ENCODE peak calls at places on chromosomes 7 and 10, in eight cellular contexts. E, K, O, C, F, G, Z and U are unnamed samples.

GRCh38 chr7:115363916-115364315 is 442.0 kb downstream of the MDFIC start:
- DNase-seq in K (no peak), F (no peak), C (no peak), O (no peak), E (no peak), G (no peak), Z (peak), U (no peak)

GRCh38 chr10:16612148-16612742 is 90.6 kb upstream of the C1QL3 start:
- DNase-seq in Z (peak), F (no peak), G (no peak), K (peak), E (no peak), O (no peak), C (peak), U (no peak)

GRCh38 chr10:21803374-21803773 is 200.2 kb downstream of the DNAJC1 start:
- DNase-seq in G (no peak), C (no peak), K (no peak), O (no peak), F (no peak), E (no peak), Z (no peak), U (no peak)

GRCh38 chr7:24965831-24966708 is 13.9 kb downstream of the OSBPL3 start:
- DNase-seq in Z (no peak), F (peak), K (no peak), O (no peak), C (no peak), E (no peak), G (peak), U (peak)

GRCh38 chr10:19819419-19820033 is 3.3 kb downstream of the PLXDC2 start:
- DNase-seq in E (peak), Z (peak), O (no peak), K (no peak), G (peak), F (no peak), C (peak), U (no peak)

GRCh38 chr7:101243786-101244384 is 996 bp downstream of the FIS1 start:
- DNase-seq in E (no peak), O (no peak), G (peak), F (no peak), K (peak), Z (peak), C (no peak), U (peak)

GRCh38 chr10:97708976-97709745 is 4.4 kb upstream of the MARVELD1 start:
- DNase-seq in F (peak), E (no peak), O (peak), Z (peak), K (peak), G (peak), C (peak), U (peak)

GRCh38 chr10:15370741-15371701 is at the start of gene FAM171A1:
- DNase-seq in C (peak), F (peak), E (no peak), O (no peak), Z (peak), K (peak), G (peak), U (peak)

GRCh38 chr7:80288175-80289122 is 153.8 kb downstream of the GNAI1 start:
- DNase-seq in E (no peak), Z (peak), K (peak), C (no peak), G (no peak), F (no peak), O (no peak), U (no peak)

GRCh38 chr7:100897111-100897608 is 1.5 kb upstream of the ACHE start:
- DNase-seq in F (peak), Z (no peak), G (peak), O (no peak), K (peak), C (peak), E (no peak), U (peak)

GRCh38 chr7:293681-294439 is 3.9 kb downstream of the FOXL3 start:
- DNase-seq in Z (no peak), C (no peak), K (no peak), F (no peak), O (peak), E (no peak), G (no peak), U (peak)

GRCh38 chr7:99090811-99091582 is 52.9 kb downstream of the SMURF1 start:
- DNase-seq in E (no peak), C (no peak), G (peak), Z (peak), F (no peak), O (no peak), K (no peak), U (no peak)

GRCh38 chr7:50544992-50545391 is 20.2 kb downstream of the DDC start:
- DNase-seq in K (no peak), G (no peak), E (no peak), Z (no peak), C (no peak), O (no peak), F (no peak), U (no peak)

GRCh38 chr7:43593010-43593409 is 10.1 kb downstream of the STK17A start:
- DNase-seq in Z (no peak), F (no peak), G (no peak), O (no peak), K (no peak), E (no peak), C (no peak), U (no peak)

GRCh38 chr10:129919358-129919757 is 44.7 kb downstream of the EBF3 start:
- DNase-seq in Z (no peak), O (no peak), G (no peak), E (no peak), K (no peak), F (peak), C (no peak), U (no peak)

GRCh38 chr10:14510346-14510745 is 179.6 kb upstream of the FRMD4A start:
- DNase-seq in C (no peak), O (no peak), E (no peak), F (no peak), K (no peak), G (no peak), Z (no peak), U (peak)

GRCh38 chr7:51328351-51328801 is 11.8 kb upstream of the COBL start:
- DNase-seq in O (no peak), F (no peak), Z (no peak), G (peak), E (no peak), C (no peak), K (no peak), U (no peak)

GRCh38 chr10:26220901-26221300 is 4.3 kb downstream of the GAD2 start:
- DNase-seq in G (no peak), E (no peak), Z (no peak), K (no peak), C (no peak), F (no peak), O (no peak), U (no peak)

GRCh38 chr10:25867321-25867720 is 66.7 kb upstream of the MYO3A start:
- DNase-seq in F (no peak), Z (peak), E (no peak), O (no peak), C (no peak), K (no peak), G (no peak), U (no peak)

GRCh38 chr10:114525368-114525949 is 121.2 kb upstream of the AFAP1L2 start:
- DNase-seq in K (no peak), O (no peak), G (no peak), Z (peak), F (no peak), E (no peak), C (no peak), U (no peak)

GRCh38 chr10:13956826-13957225 is 370.1 kb downstream of the PRPF18 start:
- DNase-seq in O (no peak), G (peak), K (no peak), Z (peak), C (no peak), E (no peak), F (peak), U (no peak)

GRCh38 chr10:50432206-50432605 is 180.9 kb upstream of the ASAH2 start:
- DNase-seq in O (no peak), C (no peak), Z (no peak), E (no peak), G (no peak), F (no peak), K (no peak), U (no peak)

GRCh38 chr10:47035447-47036337 is 124.5 kb downstream of the PTPN20 start:
- DNase-seq in O (no peak), F (no peak), Z (no peak), C (no peak), E (no peak), G (no peak), K (peak), U (peak)

GRCh38 chr7:154640266-154640865 is 362.6 kb downstream of the PAXIP1 start:
- DNase-seq in Z (no peak), G (no peak), K (no peak), C (no peak), O (no peak), E (no peak), F (no peak), U (peak)

GRCh38 chr7:111827863-111828504 is 265.7 kb upstream of the IMMP2L start:
- DNase-seq in G (no peak), C (no peak), Z (peak), K (no peak), O (no peak), E (no peak), F (no peak), U (no peak)

GRCh38 chr7:3028071-3028766 is 15.4 kb downstream of the CARD11 start:
- DNase-seq in C (no peak), Z (peak), F (no peak), K (no peak), E (peak), G (peak), O (peak), U (no peak)

GRCh38 chr10:113524120-113524519 is 28.7 kb upstream of the HABP2 start:
- DNase-seq in Z (no peak), O (no peak), K (peak), G (no peak), C (no peak), E (no peak), F (no peak), U (peak)

GRCh38 chr7:138064856-138065357 is 11.4 kb upstream of the AKR1D1 start:
- DNase-seq in O (no peak), Z (peak), C (no peak), K (peak), G (no peak), F (no peak), E (no peak), U (peak)

GRCh38 chr10:112039823-112040222 is 143.7 kb downstream of the GPAM start:
- DNase-seq in E (no peak), F (no peak), O (no peak), Z (no peak), G (no peak), K (no peak), C (no peak), U (no peak)

GRCh38 chr10:122263971-122264370 is 7.1 kb upstream of the BTBD16 start:
- DNase-seq in Z (peak), F (no peak), E (no peak), G (no peak), C (no peak), K (no peak), O (no peak), U (no peak)

GRCh38 chr7:139426258-139427028 is 57.0 kb downstream of the KLRG2 start:
- DNase-seq in O (no peak), F (peak), G (no peak), K (no peak), E (no peak), C (no peak), Z (no peak), U (no peak)

GRCh38 chr10:43616697-43617370 is 10.6 kb downstream of the ZNF485 start:
- DNase-seq in O (no peak), E (no peak), C (no peak), K (no peak), G (no peak), Z (no peak), F (no peak), U (no peak)

GRCh38 chr10:95333997-95334792 is 43.4 kb upstream of the PDLIM1 start:
- DNase-seq in Z (peak), K (no peak), G (peak), E (no peak), O (peak), C (no peak), F (peak), U (no peak)

GRCh38 chr7:18347170-18347569 is 148.4 kb upstream of the HDAC9 start:
- DNase-seq in K (no peak), F (no peak), C (no peak), G (no peak), E (no peak), Z (peak), O (no peak), U (no peak)

GRCh38 chr10:34001087-34001580 is 666.7 kb upstream of the NRP1 start:
- DNase-seq in K (no peak), G (no peak), O (no peak), E (no peak), F (no peak), Z (no peak), C (no peak), U (no peak)

DNA sequence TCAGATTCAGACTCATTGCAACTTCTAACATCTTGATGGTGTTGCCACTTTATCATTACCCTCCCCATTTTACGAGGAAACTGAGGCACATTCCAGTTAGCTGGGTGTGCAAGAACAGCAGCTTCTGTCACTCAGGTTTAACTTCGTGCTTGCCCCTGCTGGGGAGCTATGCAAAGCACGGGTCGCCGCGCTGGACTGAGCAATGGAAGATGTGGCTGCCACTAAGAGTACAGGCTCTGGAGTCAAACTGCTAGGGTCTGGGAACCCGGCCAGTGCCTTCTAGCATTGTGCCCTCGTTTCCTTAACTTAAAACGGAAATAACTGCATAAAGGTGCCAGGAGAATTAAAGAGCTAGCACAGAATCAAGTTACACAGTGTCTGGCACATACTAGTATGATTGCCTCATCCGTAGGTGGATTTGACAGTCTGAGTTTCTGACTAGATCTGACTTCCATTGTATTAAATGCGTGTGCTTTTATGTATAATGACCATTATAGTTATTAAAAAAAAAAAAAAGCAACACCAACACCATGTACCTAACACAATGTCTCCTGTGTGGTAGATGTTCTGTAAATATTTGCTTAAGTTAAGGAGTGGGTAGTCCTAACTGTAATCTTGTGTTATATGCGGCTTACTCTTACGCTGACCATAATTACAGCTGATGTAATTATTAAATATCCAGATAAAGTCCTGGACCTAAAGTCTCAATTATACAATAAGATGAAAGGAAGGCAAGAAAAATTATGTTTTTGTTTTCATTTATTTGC is 842 bp downstream of the ZNF22 start:
- DNase-seq in F (peak), C (no peak), Z (peak), G (peak), K (no peak), O (no peak), E (peak), U (peak)
- TF ChIP-seq CTCF in F (peak), C (peak), Z (peak), G (peak), K (no peak), O (no peak), E (no peak), U (peak)

GRCh38 chr10:132446661-132447445 is 49.9 kb downstream of the PWWP2B start:
- DNase-seq in O (no peak), F (no peak), K (no peak), E (no peak), G (peak), Z (peak), C (no peak), U (peak)
- TF ChIP-seq CTCF in O (peak), F (peak), K (no peak), E (peak), G (peak), Z (peak), C (peak), U (peak)

GRCh38 chr7:5450549-5451327 is 27.1 kb upstream of the TNRC18 start:
- DNase-seq in F (peak), C (peak), O (no peak), Z (no peak), G (peak), K (peak), E (no peak), U (peak)
- TF ChIP-seq CTCF in F (peak), C (peak), O (peak), Z (peak), G (peak), K (peak), E (no peak), U (peak)

DNA sequence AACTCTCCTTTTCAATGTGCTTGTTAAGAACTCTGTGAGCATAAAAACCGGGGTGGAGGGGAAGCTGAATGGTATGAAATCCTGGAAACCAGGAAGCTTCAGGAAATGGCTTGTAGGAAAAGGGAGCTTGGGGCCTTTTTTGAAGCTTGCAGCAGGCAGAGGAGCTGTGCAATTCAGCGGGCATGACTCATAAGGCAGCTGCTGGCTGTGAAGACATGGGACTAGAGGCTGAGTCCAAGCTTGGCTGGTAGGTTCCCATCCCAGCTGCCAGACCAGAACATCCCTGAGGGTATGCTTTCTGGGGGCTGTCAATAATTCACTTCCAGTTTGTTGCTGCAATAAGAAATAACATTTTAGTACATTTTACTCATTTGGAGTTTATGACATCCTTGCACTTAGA is 36.8 kb upstream of the CDC14C start:
- DNase-seq in F (no peak), C (no peak), O (no peak), E (no peak), K (no peak), G (no peak), Z (peak), U (no peak)
- TF ChIP-seq CTCF in F (no peak), C (no peak), O (no peak), E (no peak), K (no peak), G (no peak), Z (no peak), U (no peak)